ENCODE peak calls at places on chromosomes 1 and 21, in nine cellular contexts. B is mammary epithelial cell, I is right lobe of liver, P is K562, U is fibroblast of lung, K is brain microvascular endothelial cell, X is HFF-Myc, V is breast epithelium, Z is PC-9. E is an unnamed sample.

GRCh38 chr21:42282715-42283114 is 32.5 kb downstream of the TFF3 start:
- DNase-seq in B (no peak), I (no peak), P (no peak), U (no peak), K (no peak), X (no peak), V (no peak), Z (no peak), E (no peak)

GRCh38 chr1:150267896-150268295 is 920 bp downstream of the APH1A start:
- DNase-seq in B (no peak), I (peak), P (no peak), U (no peak), K (no peak), X (no peak), V (no peak), Z (no peak), E (no peak)

GRCh38 chr1:51557168-51557567 is 38.1 kb upstream of the EPS15 start:
- DNase-seq in B (no peak), I (no peak), P (no peak), U (no peak), K (no peak), X (no peak), V (no peak), Z (no peak), E (no peak)

GRCh38 chr21:34640858-34641257 is 25.9 kb upstream of the RCAN1 start:
- DNase-seq in B (peak), I (no peak), P (no peak), U (peak), K (peak), X (peak), V (no peak), Z (no peak), E (peak)

GRCh38 chr1:18568489-18568888 is 62.2 kb upstream of the PAX7 start:
- DNase-seq in B (no peak), I (no peak), P (no peak), U (no peak), K (no peak), X (no peak), V (no peak), Z (no peak), E (no peak)

GRCh38 chr1:24417681-24418080 is 2.1 kb downstream of the NIPAL3 start:
- DNase-seq in B (peak), I (no peak), P (no peak), U (no peak), K (peak), X (no peak), V (no peak), Z (no peak), E (no peak)

GRCh38 chr1:95230256-95230655 is 3.8 kb upstream of the RWDD3 start:
- DNase-seq in B (no peak), I (no peak), P (no peak), U (no peak), K (no peak), X (no peak), V (no peak), Z (no peak), E (no peak)

GRCh38 chr1:182484531-182485257 is 34.7 kb downstream of the RGSL1 start:
- DNase-seq in B (peak), I (no peak), P (no peak), U (no peak), K (no peak), X (no peak), V (no peak), Z (no peak), E (no peak)

GRCh38 chr1:30663596-30664091 is 59.7 kb downstream of the MATN1 start:
- DNase-seq in B (no peak), I (peak), P (no peak), U (no peak), K (no peak), X (no peak), V (no peak), Z (no peak), E (no peak)

GRCh38 chr1:110675060-110675791 is 486 bp upstream of the KCNA3 start:
- DNase-seq in B (no peak), I (no peak), P (no peak), U (no peak), K (no peak), X (no peak), V (peak), Z (no peak), E (no peak)

GRCh38 chr1:224720216-224720615 is 104.1 kb downstream of the CNIH3 start:
- DNase-seq in B (no peak), I (peak), P (no peak), U (no peak), K (no peak), X (no peak), V (no peak), Z (no peak), E (no peak)

GRCh38 chr1:108884968-108885367 is 8.2 kb downstream of the GPSM2 start:
- DNase-seq in B (no peak), I (no peak), P (no peak), U (no peak), K (no peak), X (no peak), V (no peak), Z (no peak), E (no peak)

GRCh38 chr1:11286735-11287410 is 13.9 kb downstream of the UBIAD1 start:
- DNase-seq in B (no peak), I (no peak), P (no peak), U (peak), K (peak), X (no peak), V (no peak), Z (no peak), E (peak)

GRCh38 chr1:1345384-1345783 is 3.8 kb downstream of the DVL1 start:
- DNase-seq in B (peak), I (no peak), P (no peak), U (no peak), K (no peak), X (no peak), V (no peak), Z (peak), E (no peak)

GRCh38 chr1:241964550-241965241 is 7.1 kb downstream of the BECN2 start:
- DNase-seq in B (no peak), I (no peak), P (no peak), U (peak), K (no peak), X (no peak), V (no peak), Z (no peak), E (no peak)

GRCh38 chr1:14784790-14785773 is 186.6 kb downstream of the KAZN start:
- DNase-seq in B (no peak), I (no peak), P (peak), U (no peak), K (no peak), X (no peak), V (no peak), Z (no peak), E (no peak)

GRCh38 chr1:199150764-199151163 is 511.9 kb downstream of the PTPRC start:
- DNase-seq in B (no peak), I (no peak), P (no peak), U (no peak), K (no peak), X (no peak), V (no peak), Z (no peak), E (no peak)

GRCh38 chr1:39866767-39867166 is 16.5 kb downstream of the TRIT1 start:
- DNase-seq in B (peak), I (no peak), P (no peak), U (peak), K (peak), X (no peak), V (no peak), Z (no peak), E (peak)

GRCh38 chr1:24898152-24898908 is 31.7 kb downstream of the RUNX3 start:
- DNase-seq in B (peak), I (peak), P (peak), U (peak), K (peak), X (no peak), V (no peak), Z (peak), E (no peak)

GRCh38 chr1:38835230-38835827 is 24.2 kb downstream of the RRAGC start:
- DNase-seq in B (peak), I (no peak), P (peak), U (peak), K (peak), X (peak), V (no peak), Z (peak), E (peak)

GRCh38 chr1:27144920-27145661 is 9.8 kb downstream of the SLC9A1 start:
- DNase-seq in B (no peak), I (no peak), P (no peak), U (peak), K (peak), X (no peak), V (no peak), Z (no peak), E (peak)

GRCh38 chr1:101276818-101277217 is 40.0 kb downstream of the S1PR1 start:
- DNase-seq in B (no peak), I (no peak), P (no peak), U (no peak), K (no peak), X (no peak), V (no peak), Z (no peak), E (no peak)

GRCh38 chr1:221204055-221204833 is 325.0 kb downstream of the HLX start:
- DNase-seq in B (no peak), I (no peak), P (no peak), U (peak), K (no peak), X (no peak), V (no peak), Z (no peak), E (no peak)

GRCh38 chr1:103492003-103492665 is 33.4 kb upstream of the RNPC3 start:
- DNase-seq in B (no peak), I (no peak), P (no peak), U (peak), K (no peak), X (no peak), V (no peak), Z (no peak), E (peak)

GRCh38 chr1:89261926-89262540 is 10.6 kb downstream of the GBP5 start:
- DNase-seq in B (no peak), I (no peak), P (no peak), U (no peak), K (no peak), X (no peak), V (no peak), Z (no peak), E (no peak)

GRCh38 chr1:112126598-112126997 is 137.1 kb upstream of the KCND3 start:
- DNase-seq in B (no peak), I (no peak), P (no peak), U (no peak), K (no peak), X (no peak), V (no peak), Z (no peak), E (no peak)

GRCh38 chr1:99786751-99787501 is 20.5 kb upstream of the FRRS1 start:
- DNase-seq in B (no peak), I (no peak), P (no peak), U (no peak), K (no peak), X (no peak), V (no peak), Z (no peak), E (no peak)
- H3K4me3 ChIP-seq in B (no peak), I (no peak), P (no peak), U (no peak), K (no peak), X (no peak), V (no peak), Z (no peak), E (no peak)

GRCh38 chr1:222709700-222710153 is 2.6 kb downstream of the AIDA start:
- DNase-seq in B (no peak), I (no peak), P (peak), U (no peak), K (no peak), X (no peak), V (no peak), Z (no peak), E (no peak)
- H3K4me3 ChIP-seq in B (no peak), I (no peak), P (no peak), U (peak), K (no peak), X (no peak), V (no peak), Z (peak), E (no peak)

GRCh38 chr1:167084739-167085138 is 5.4 kb downstream of the GPA33 start:
- DNase-seq in B (no peak), I (no peak), P (no peak), U (no peak), K (no peak), X (no peak), V (no peak), Z (no peak), E (no peak)

GRCh38 chr1:167081594-167081993 is 8.6 kb downstream of the GPA33 start:
- DNase-seq in B (no peak), I (no peak), P (no peak), U (no peak), K (no peak), X (no peak), V (no peak), Z (no peak), E (no peak)

GRCh38 chr1:167083066-167083682 is 7.0 kb downstream of the GPA33 start:
- DNase-seq in B (no peak), I (no peak), P (no peak), U (no peak), K (no peak), X (no peak), V (no peak), Z (peak), E (no peak)

GRCh38 chr1:167083871-167084270 is 6.3 kb downstream of the GPA33 start:
- DNase-seq in B (no peak), I (no peak), P (no peak), U (no peak), K (no peak), X (no peak), V (no peak), Z (no peak), E (no peak)

DNA sequence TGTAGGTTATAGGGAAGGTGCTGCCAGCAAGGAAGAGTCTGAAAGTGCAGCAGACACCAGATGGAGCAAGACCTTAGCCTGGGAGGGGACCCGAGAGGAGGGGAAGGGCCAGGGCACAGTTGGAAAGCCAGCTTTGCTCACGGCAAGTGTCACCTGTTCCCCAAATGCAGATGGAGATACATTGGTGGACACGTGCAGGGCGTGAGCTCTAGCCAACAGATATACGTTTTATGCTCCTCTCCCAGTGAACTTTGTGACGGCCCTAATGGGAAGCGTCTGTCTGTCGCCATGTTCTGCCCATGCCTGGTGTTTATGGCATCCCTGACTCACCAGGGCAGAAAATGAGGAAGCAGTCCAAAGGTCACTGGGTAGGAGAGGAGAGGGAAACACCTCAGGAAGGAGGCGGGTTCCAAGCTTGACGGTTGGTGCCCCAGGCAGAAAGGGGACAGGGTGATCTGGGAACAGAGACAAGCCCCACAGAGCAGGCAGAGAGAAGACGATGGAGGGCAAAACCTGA is 7.6 kb downstream of the GPA33 start:
- DNase-seq in B (no peak), I (no peak), P (no peak), U (no peak), K (no peak), X (no peak), V (no peak), Z (peak), E (no peak)
- H3K4me3 ChIP-seq in B (no peak), I (no peak), P (no peak), U (no peak), K (no peak), X (no peak), V (no peak), Z (peak), E (no peak)

DNA sequence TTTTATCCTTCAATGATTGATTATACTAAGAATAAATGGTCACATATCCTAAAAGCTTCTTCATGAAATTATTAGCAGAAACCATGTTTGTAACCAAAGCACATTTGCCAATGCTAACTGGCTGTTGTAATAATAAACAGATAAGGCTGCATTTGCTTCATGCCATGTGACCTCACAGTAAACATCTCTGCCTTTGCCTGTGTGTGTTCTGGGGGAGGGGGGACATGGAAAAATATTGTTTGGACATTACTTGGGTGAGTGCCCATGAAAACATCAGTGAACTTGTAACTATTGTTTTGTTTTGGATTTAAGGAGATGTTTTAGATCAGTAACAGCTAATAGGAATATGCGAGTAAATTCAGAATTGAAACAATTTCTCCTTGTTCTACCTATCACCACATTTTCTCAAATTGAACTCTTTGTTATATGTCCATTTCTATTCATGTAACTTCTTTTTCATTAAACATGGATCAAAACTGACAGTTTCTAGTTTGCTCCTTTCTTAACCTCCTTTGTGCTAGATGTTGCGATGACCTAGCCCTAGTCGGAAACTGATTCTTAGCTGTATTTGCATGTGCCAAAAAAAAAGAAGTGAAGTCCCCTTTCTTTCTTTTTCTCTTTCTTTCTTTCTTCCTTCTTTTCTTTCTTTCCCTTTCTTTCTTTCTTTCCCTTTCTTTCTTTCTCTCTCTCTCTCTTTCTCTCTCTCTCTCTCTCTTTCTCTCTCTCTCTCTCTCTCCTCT is 45.1 kb downstream of the MAP3K7CL start:
- DNase-seq in B (no peak), I (peak), P (no peak), U (peak), K (peak), X (peak), V (no peak), Z (no peak), E (no peak)
- H3K4me3 ChIP-seq in B (no peak), I (peak), P (no peak), U (peak), K (no peak), X (no peak), V (no peak), Z (no peak), E (no peak)

GRCh38 chr1:236064674-236065508 is at the start of gene NID1:
- DNase-seq in B (peak), I (peak), P (no peak), U (peak), K (peak), X (no peak), V (peak), Z (no peak), E (peak)
- H3K4me3 ChIP-seq in B (peak), I (peak), P (no peak), U (peak), K (peak), X (peak), V (peak), Z (no peak), E (peak)

GRCh38 chr21:17454315-17455027 is 58.4 kb upstream of the CXADR start:
- DNase-seq in B (peak), I (no peak), P (peak), U (peak), K (peak), X (peak), V (no peak), Z (peak), E (peak)
- H3K4me3 ChIP-seq in B (no peak), I (no peak), P (peak), U (no peak), K (peak), X (peak), V (no peak), Z (peak), E (no peak)